ENCODE peak calls at places on chromosomes 13 and 19, in eight cellular contexts. O, N, C, V, G, A, Z and J are unnamed samples.

GRCh38 chr19:49091391-49092038 is 6.3 kb downstream of the SNRNP70 start:
- DNase-seq in O (no peak), N (no peak), C (no peak), V (no peak), G (no peak), A (no peak), Z (no peak), J (no peak)

GRCh38 chr13:104553156-104553555 is 1486.9 kb upstream of the SLC10A2 start:
- DNase-seq in O (no peak), N (no peak), C (no peak), V (no peak), G (no peak), A (no peak), Z (no peak), J (no peak)

GRCh38 chr13:113814435-113814821 is 49.4 kb downstream of the GAS6 start:
- DNase-seq in O (no peak), N (no peak), C (no peak), V (no peak), G (no peak), A (no peak), Z (no peak), J (no peak)

GRCh38 chr19:56159616-56160271 is 16.1 kb upstream of the GALP start:
- DNase-seq in O (no peak), N (no peak), C (no peak), V (no peak), G (no peak), A (no peak), Z (no peak), J (no peak)

GRCh38 chr13:89750371-89750770 is 1597.1 kb upstream of the MIR17HG start:
- DNase-seq in O (no peak), N (no peak), C (no peak), V (no peak), G (no peak), A (no peak), Z (no peak), J (no peak)

GRCh38 chr19:7515091-7515470 is 822 bp upstream of the ZNF358 start:
- DNase-seq in O (no peak), N (no peak), C (no peak), V (no peak), G (peak; percentile 95), A (no peak), Z (no peak), J (no peak)

GRCh38 chr13:113506871-113507388 is 16.4 kb upstream of the DCUN1D2 start:
- DNase-seq in O (no peak), N (no peak), C (no peak), V (no peak), G (no peak), A (no peak), Z (no peak), J (no peak)

GRCh38 chr13:108924154-108924940 is 294.9 kb downstream of the MYO16 start:
- DNase-seq in O (no peak), N (no peak), C (no peak), V (no peak), G (no peak), A (no peak), Z (no peak), J (no peak)

GRCh38 chr19:34310494-34310981 is 54.5 kb upstream of the GPI start:
- DNase-seq in O (no peak), N (no peak), C (no peak), V (no peak), G (no peak), A (no peak), Z (peak; percentile 29), J (no peak)

GRCh38 chr13:29909975-29910674 is 59.7 kb upstream of the UBL3 start:
- DNase-seq in O (peak; percentile 73), N (no peak), C (no peak), V (no peak), G (no peak), A (no peak), Z (no peak), J (no peak)

GRCh38 chr19:827710-828321 is at the start of gene AZU1:
- DNase-seq in O (no peak), N (no peak), C (peak; percentile 71), V (no peak), G (no peak), A (no peak), Z (no peak), J (no peak)

GRCh38 chr19:18097217-18097992 is at the start of gene MAST3:
- DNase-seq in O (peak; percentile 98), N (peak; percentile 59), C (peak; percentile 95), V (peak; percentile 71), G (peak; percentile 92), A (peak; percentile 93), Z (peak; percentile 92), J (peak; percentile 86)

GRCh38 chr13:105799155-105799554 is 736.3 kb downstream of the EFNB2 start:
- DNase-seq in O (no peak), N (no peak), C (no peak), V (no peak), G (no peak), A (no peak), Z (no peak), J (no peak)

DNA sequence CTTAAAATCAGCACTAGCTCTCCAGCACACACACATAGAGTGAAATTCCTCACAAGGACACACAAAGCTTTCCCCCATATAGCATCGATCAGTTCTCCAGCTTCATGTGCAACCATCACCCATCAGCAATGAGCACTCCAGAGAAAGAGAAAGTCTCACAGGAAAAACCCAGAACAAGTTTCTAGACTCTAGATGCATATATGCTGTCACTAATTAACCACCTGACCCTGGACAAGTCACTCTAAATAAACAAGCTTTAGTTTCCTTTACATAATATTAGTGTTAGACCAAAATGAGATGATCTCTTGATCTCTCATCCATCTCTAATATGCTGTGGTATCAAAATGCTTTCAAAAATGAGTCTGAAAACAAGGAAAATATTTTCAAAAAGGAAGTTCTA is 81.2 kb downstream of the TBC1D4 start:
- DNase-seq in O (no peak), N (no peak), C (no peak), V (no peak), G (no peak), A (no peak), Z (no peak), J (no peak)
- H3K27ac ChIP-seq in O (no peak overlapping the region), N (no peak overlapping the region), C (no peak overlapping the region), V (no peak overlapping the region), G (no peak overlapping the region), A (no peak overlapping the region), Z (no peak overlapping the region), J (no peak overlapping the region)

DNA sequence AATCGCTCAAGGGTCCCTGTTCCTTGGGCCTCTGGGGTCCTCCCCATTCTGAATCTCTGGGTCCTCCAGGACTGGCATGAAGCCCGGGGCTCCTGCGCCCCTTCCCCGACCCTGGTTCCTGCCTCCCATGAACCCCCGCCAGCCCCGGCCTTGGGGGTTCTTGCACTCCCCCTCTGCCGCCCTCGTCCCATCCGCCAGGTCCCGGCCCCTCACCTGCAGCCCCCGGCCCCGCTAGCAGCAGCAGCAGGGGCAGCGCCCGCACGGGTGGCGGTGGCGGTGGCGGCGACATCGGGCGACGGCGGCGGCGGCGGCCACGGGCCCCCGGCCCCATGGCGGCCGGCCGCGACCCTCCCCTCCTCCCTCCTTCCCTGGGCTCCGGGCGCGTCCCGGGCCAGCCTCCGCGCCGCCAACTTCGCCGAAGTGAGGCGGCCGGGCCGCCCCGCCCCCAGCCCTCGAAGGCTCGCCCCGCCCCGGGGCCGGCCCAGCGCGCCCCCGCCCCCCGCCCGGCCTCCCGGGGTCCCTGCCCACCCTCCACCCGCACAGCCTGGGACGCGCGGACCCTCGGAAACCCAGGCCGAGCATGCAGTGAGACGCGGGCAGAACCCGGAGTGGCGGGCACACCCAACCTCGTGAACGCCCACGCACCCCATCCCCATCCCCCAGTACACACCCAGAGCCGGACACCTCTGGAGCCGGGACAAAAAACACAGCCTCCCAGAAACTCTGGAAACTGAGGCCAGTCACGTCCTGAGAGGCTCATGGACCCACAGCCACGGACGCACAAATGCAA is at the start of gene NOTCH3:
- DNase-seq in O (no peak), N (no peak), C (peak; percentile 77), V (no peak), G (no peak), A (no peak), Z (no peak), J (no peak)
- H3K27ac ChIP-seq in O (peak within 1 kb of the TSS; percentile 92), N (peak within 1 kb of the TSS; percentile 86), C (peak within 1 kb of the TSS; percentile 85), V (peak within 1 kb of the TSS; percentile 96), G (peak within 1 kb of the TSS; percentile 99), A (peak within 1 kb of the TSS; percentile 2), Z (no peak within 1 kb of the TSS), J (no peak within 1 kb of the TSS)

GRCh38 chr19:44055870-44056269 is 4.0 kb downstream of the ZNF223 start:
- DNase-seq in O (no peak), N (no peak), C (no peak), V (no peak), G (no peak), A (no peak), Z (no peak), J (no peak)

GRCh38 chr19:44050740-44051653 is 839 bp upstream of the ZNF223 start:
- DNase-seq in O (no peak), N (no peak), C (no peak), V (no peak), G (no peak), A (peak; percentile 60), Z (peak; percentile 2), J (no peak)

DNA sequence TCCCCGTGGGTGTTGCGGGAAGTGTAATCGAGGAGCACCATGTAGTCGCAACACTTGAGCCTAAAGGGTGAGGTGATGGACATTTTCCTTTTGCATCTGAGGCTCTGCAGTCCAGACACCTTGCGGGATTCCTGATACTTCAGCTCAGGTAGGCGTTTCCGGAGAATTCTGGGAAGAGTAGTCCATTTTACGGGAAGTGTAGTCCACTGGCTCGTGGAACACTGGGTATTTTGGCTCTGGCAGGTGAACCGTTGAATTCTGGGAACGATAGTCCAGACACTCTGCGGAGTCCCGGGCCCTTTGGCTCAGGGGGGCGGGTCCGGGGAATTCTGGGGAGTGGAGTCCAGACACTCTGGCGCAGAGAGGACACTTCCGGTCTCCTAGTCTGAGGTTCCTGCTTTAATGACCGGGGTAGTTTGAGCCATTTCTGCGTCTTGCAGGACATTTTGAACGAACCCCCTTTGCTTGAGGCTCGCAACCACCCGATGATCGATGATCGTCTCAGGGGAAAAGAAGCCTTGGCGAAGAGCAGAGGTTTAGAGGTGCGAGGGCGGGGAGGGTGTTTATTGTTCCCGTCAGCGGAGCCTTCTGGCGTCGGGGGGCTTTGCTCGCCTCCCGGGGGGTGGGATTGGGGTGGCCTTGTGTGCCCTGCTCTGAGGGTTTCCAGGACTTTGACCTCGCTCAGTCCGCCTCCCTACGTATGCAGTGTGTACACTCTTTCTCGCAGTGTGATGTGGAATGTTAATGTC is at the start of gene ZNF223:
- DNase-seq in O (peak; percentile 94), N (peak; percentile 93), C (peak; percentile 97), V (peak; percentile 98), G (peak; percentile 98), A (peak; percentile 93), Z (peak; percentile 28), J (peak; percentile 31)
- H3K27ac ChIP-seq in O (peak within 1 kb of the TSS; percentile 69), N (peak within 1 kb of the TSS; percentile 70), C (peak within 1 kb of the TSS; percentile 64), V (peak within 1 kb of the TSS; percentile 83), G (peak within 1 kb of the TSS; percentile 69), A (peak within 1 kb of the TSS; percentile 73), Z (peak within 1 kb of the TSS; percentile 53), J (no peak within 1 kb of the TSS)

DNA sequence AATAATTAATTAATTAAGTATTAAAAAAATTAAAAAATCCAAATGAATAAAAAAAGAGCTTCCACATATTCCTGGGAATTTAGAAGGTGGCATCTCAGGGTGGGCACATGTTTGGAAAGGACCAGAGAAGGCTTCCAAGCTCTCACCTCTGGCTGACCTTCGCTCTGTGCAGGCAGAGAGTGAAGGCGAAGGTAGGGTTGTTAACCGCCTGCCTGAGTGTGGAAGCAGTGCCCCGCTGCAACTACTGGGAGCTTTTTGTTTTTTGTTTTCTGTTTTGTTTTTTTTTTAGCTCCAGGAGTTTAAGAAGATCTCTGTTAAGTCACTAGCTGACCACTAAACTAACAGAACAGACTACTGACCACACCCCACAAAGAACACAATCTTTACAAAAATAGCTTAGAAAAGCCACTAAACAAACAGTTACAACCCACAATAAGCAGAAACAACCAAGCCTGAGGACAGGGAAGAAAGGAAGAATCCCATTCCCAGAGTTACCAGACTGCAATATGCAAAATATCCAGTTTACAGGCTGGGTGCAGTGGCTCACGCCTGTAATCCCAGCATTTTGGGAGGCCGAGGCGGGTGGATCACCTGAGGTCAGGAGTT is 11.4 kb downstream of the ZNF541 start:
- DNase-seq in O (no peak), N (no peak), C (no peak), V (no peak), G (no peak), A (no peak), Z (no peak), J (no peak)
- H3K27ac ChIP-seq in O (no peak overlapping the region), N (no peak overlapping the region), C (no peak overlapping the region), V (no peak overlapping the region), G (no peak overlapping the region), A (no peak overlapping the region), Z (no peak overlapping the region), J (no peak overlapping the region)